ENCODE peak calls at places on chromosomes 13 and 19, in nine cellular contexts. One of them, this sample, is unnamed.

GRCh38 chr13:28585557-28585956 is 73.4 kb upstream of the POMP start:
- DNase-seq in activated naive CD4-positive, alpha-beta T cell treated with anti-CD3 and anti-CD28 coated beads for 36 hours: no peak
- DNase-seq in neural crest cell: no peak
- DNase-seq in nephron progenitor cell: no peak
- DNase-seq in NCI-H510A treated with DMSO at 0.1 percent for 48 hours: no peak
- DNase-seq in M059J: no peak
- DNase-seq in astrocyte of the spinal cord: no peak
- DNase-seq in CD8-positive, alpha-beta memory T cell: no peak
- DNase-seq in brain microvascular endothelial cell: no peak
- DNase-seq in this sample: peak

GRCh38 chr13:36834299-36834698 is 15.3 kb downstream of the RFXAP start:
- DNase-seq in M059J: no peak
- DNase-seq in brain microvascular endothelial cell: no peak
- DNase-seq in activated naive CD4-positive, alpha-beta T cell treated with anti-CD3 and anti-CD28 coated beads for 36 hours: no peak
- DNase-seq in neural crest cell: no peak
- DNase-seq in CD8-positive, alpha-beta memory T cell: no peak
- DNase-seq in NCI-H510A treated with DMSO at 0.1 percent for 48 hours: no peak
- DNase-seq in nephron progenitor cell: no peak
- DNase-seq in astrocyte of the spinal cord: no peak
- DNase-seq in this sample: no peak

GRCh38 chr13:77267362-77267761 is 59.5 kb downstream of the MYCBP2 start:
- DNase-seq in CD8-positive, alpha-beta memory T cell: no peak
- DNase-seq in M059J: no peak
- DNase-seq in brain microvascular endothelial cell: no peak
- DNase-seq in astrocyte of the spinal cord: no peak
- DNase-seq in neural crest cell: no peak
- DNase-seq in activated naive CD4-positive, alpha-beta T cell treated with anti-CD3 and anti-CD28 coated beads for 36 hours: no peak
- DNase-seq in NCI-H510A treated with DMSO at 0.1 percent for 48 hours: no peak
- DNase-seq in nephron progenitor cell: no peak
- DNase-seq in this sample: no peak

GRCh38 chr19:10433131-10433536 is 12.8 kb downstream of the PDE4A start:
- DNase-seq in nephron progenitor cell: no peak
- DNase-seq in brain microvascular endothelial cell: no peak
- DNase-seq in CD8-positive, alpha-beta memory T cell: no peak
- DNase-seq in activated naive CD4-positive, alpha-beta T cell treated with anti-CD3 and anti-CD28 coated beads for 36 hours: no peak
- DNase-seq in astrocyte of the spinal cord: no peak
- DNase-seq in NCI-H510A treated with DMSO at 0.1 percent for 48 hours: no peak
- DNase-seq in M059J: peak
- DNase-seq in neural crest cell: no peak
- DNase-seq in this sample: no peak

GRCh38 chr19:12545267-12545666 is 6.0 kb downstream of the ZNF564 start:
- DNase-seq in CD8-positive, alpha-beta memory T cell: no peak
- DNase-seq in M059J: no peak
- DNase-seq in neural crest cell: no peak
- DNase-seq in activated naive CD4-positive, alpha-beta T cell treated with anti-CD3 and anti-CD28 coated beads for 36 hours: no peak
- DNase-seq in NCI-H510A treated with DMSO at 0.1 percent for 48 hours: no peak
- DNase-seq in brain microvascular endothelial cell: no peak
- DNase-seq in nephron progenitor cell: no peak
- DNase-seq in astrocyte of the spinal cord: no peak
- DNase-seq in this sample: no peak

GRCh38 chr13:48748681-48749080 is 95.0 kb downstream of the CYSLTR2 start:
- DNase-seq in nephron progenitor cell: no peak
- DNase-seq in brain microvascular endothelial cell: no peak
- DNase-seq in astrocyte of the spinal cord: no peak
- DNase-seq in M059J: no peak
- DNase-seq in activated naive CD4-positive, alpha-beta T cell treated with anti-CD3 and anti-CD28 coated beads for 36 hours: no peak
- DNase-seq in CD8-positive, alpha-beta memory T cell: no peak
- DNase-seq in NCI-H510A treated with DMSO at 0.1 percent for 48 hours: no peak
- DNase-seq in neural crest cell: no peak
- DNase-seq in this sample: peak

GRCh38 chr13:24106429-24106828 is 54.1 kb upstream of the SPATA13 start:
- DNase-seq in neural crest cell: no peak
- DNase-seq in CD8-positive, alpha-beta memory T cell: no peak
- DNase-seq in M059J: no peak
- DNase-seq in nephron progenitor cell: no peak
- DNase-seq in brain microvascular endothelial cell: no peak
- DNase-seq in astrocyte of the spinal cord: no peak
- DNase-seq in NCI-H510A treated with DMSO at 0.1 percent for 48 hours: no peak
- DNase-seq in activated naive CD4-positive, alpha-beta T cell treated with anti-CD3 and anti-CD28 coated beads for 36 hours: no peak
- DNase-seq in this sample: no peak

GRCh38 chr13:45411226-45411625 is 6.9 kb downstream of the SLC25A30 start:
- DNase-seq in NCI-H510A treated with DMSO at 0.1 percent for 48 hours: no peak
- DNase-seq in nephron progenitor cell: no peak
- DNase-seq in astrocyte of the spinal cord: no peak
- DNase-seq in M059J: no peak
- DNase-seq in neural crest cell: no peak
- DNase-seq in CD8-positive, alpha-beta memory T cell: no peak
- DNase-seq in brain microvascular endothelial cell: no peak
- DNase-seq in activated naive CD4-positive, alpha-beta T cell treated with anti-CD3 and anti-CD28 coated beads for 36 hours: no peak
- DNase-seq in this sample: no peak

GRCh38 chr13:33610471-33611015 is 207.4 kb upstream of the RFC3 start:
- DNase-seq in brain microvascular endothelial cell: no peak
- DNase-seq in NCI-H510A treated with DMSO at 0.1 percent for 48 hours: no peak
- DNase-seq in nephron progenitor cell: peak
- DNase-seq in astrocyte of the spinal cord: peak
- DNase-seq in M059J: peak
- DNase-seq in neural crest cell: peak
- DNase-seq in activated naive CD4-positive, alpha-beta T cell treated with anti-CD3 and anti-CD28 coated beads for 36 hours: peak
- DNase-seq in CD8-positive, alpha-beta memory T cell: no peak
- DNase-seq in this sample: no peak

GRCh38 chr13:38167164-38167822 is 182.4 kb upstream of the UFM1 start:
- DNase-seq in astrocyte of the spinal cord: no peak
- DNase-seq in activated naive CD4-positive, alpha-beta T cell treated with anti-CD3 and anti-CD28 coated beads for 36 hours: no peak
- DNase-seq in neural crest cell: no peak
- DNase-seq in NCI-H510A treated with DMSO at 0.1 percent for 48 hours: no peak
- DNase-seq in CD8-positive, alpha-beta memory T cell: no peak
- DNase-seq in nephron progenitor cell: no peak
- DNase-seq in M059J: no peak
- DNase-seq in brain microvascular endothelial cell: no peak
- DNase-seq in this sample: no peak

GRCh38 chr13:114130708-114131580 is 1.5 kb downstream of the RASA3 start:
- DNase-seq in astrocyte of the spinal cord: peak
- DNase-seq in activated naive CD4-positive, alpha-beta T cell treated with anti-CD3 and anti-CD28 coated beads for 36 hours: peak
- DNase-seq in CD8-positive, alpha-beta memory T cell: peak
- DNase-seq in NCI-H510A treated with DMSO at 0.1 percent for 48 hours: no peak
- DNase-seq in brain microvascular endothelial cell: peak
- DNase-seq in nephron progenitor cell: peak
- DNase-seq in neural crest cell: no peak
- DNase-seq in M059J: peak
- DNase-seq in this sample: peak

GRCh38 chr13:50451609-50452008 is 391.9 kb downstream of the DLEU7 start:
- DNase-seq in astrocyte of the spinal cord: no peak
- DNase-seq in M059J: no peak
- DNase-seq in brain microvascular endothelial cell: no peak
- DNase-seq in activated naive CD4-positive, alpha-beta T cell treated with anti-CD3 and anti-CD28 coated beads for 36 hours: no peak
- DNase-seq in nephron progenitor cell: no peak
- DNase-seq in NCI-H510A treated with DMSO at 0.1 percent for 48 hours: no peak
- DNase-seq in neural crest cell: no peak
- DNase-seq in CD8-positive, alpha-beta memory T cell: no peak
- DNase-seq in this sample: no peak

GRCh38 chr19:51114087-51114714 is 6.0 kb upstream of the CTU1 start:
- DNase-seq in activated naive CD4-positive, alpha-beta T cell treated with anti-CD3 and anti-CD28 coated beads for 36 hours: peak
- DNase-seq in nephron progenitor cell: no peak
- DNase-seq in neural crest cell: no peak
- DNase-seq in M059J: no peak
- DNase-seq in CD8-positive, alpha-beta memory T cell: peak
- DNase-seq in NCI-H510A treated with DMSO at 0.1 percent for 48 hours: no peak
- DNase-seq in astrocyte of the spinal cord: no peak
- DNase-seq in brain microvascular endothelial cell: no peak
- DNase-seq in this sample: no peak

GRCh38 chr13:21945195-21945594 is 274.3 kb downstream of the FGF9 start:
- DNase-seq in NCI-H510A treated with DMSO at 0.1 percent for 48 hours: no peak
- DNase-seq in M059J: no peak
- DNase-seq in activated naive CD4-positive, alpha-beta T cell treated with anti-CD3 and anti-CD28 coated beads for 36 hours: no peak
- DNase-seq in brain microvascular endothelial cell: no peak
- DNase-seq in astrocyte of the spinal cord: no peak
- DNase-seq in CD8-positive, alpha-beta memory T cell: no peak
- DNase-seq in nephron progenitor cell: no peak
- DNase-seq in neural crest cell: no peak
- DNase-seq in this sample: no peak

GRCh38 chr19:55615553-55616394 is 8.6 kb downstream of the ZNF784 start:
- DNase-seq in activated naive CD4-positive, alpha-beta T cell treated with anti-CD3 and anti-CD28 coated beads for 36 hours: no peak
- DNase-seq in brain microvascular endothelial cell: no peak
- DNase-seq in M059J: no peak
- DNase-seq in nephron progenitor cell: no peak
- DNase-seq in NCI-H510A treated with DMSO at 0.1 percent for 48 hours: no peak
- DNase-seq in neural crest cell: no peak
- DNase-seq in astrocyte of the spinal cord: no peak
- DNase-seq in CD8-positive, alpha-beta memory T cell: no peak
- DNase-seq in this sample: no peak

GRCh38 chr19:5128251-5128931 is 159.5 kb downstream of the KDM4B start:
- DNase-seq in brain microvascular endothelial cell: peak
- DNase-seq in activated naive CD4-positive, alpha-beta T cell treated with anti-CD3 and anti-CD28 coated beads for 36 hours: no peak
- DNase-seq in astrocyte of the spinal cord: peak
- DNase-seq in NCI-H510A treated with DMSO at 0.1 percent for 48 hours: peak
- DNase-seq in neural crest cell: peak
- DNase-seq in M059J: no peak
- DNase-seq in nephron progenitor cell: peak
- DNase-seq in CD8-positive, alpha-beta memory T cell: no peak
- DNase-seq in this sample: peak

GRCh38 chr19:3546119-3546518 is 7.1 kb downstream of the TEKTIP1 start:
- DNase-seq in NCI-H510A treated with DMSO at 0.1 percent for 48 hours: no peak
- DNase-seq in activated naive CD4-positive, alpha-beta T cell treated with anti-CD3 and anti-CD28 coated beads for 36 hours: no peak
- DNase-seq in nephron progenitor cell: no peak
- DNase-seq in brain microvascular endothelial cell: no peak
- DNase-seq in neural crest cell: no peak
- DNase-seq in CD8-positive, alpha-beta memory T cell: no peak
- DNase-seq in M059J: no peak
- DNase-seq in astrocyte of the spinal cord: no peak
- DNase-seq in this sample: no peak

GRCh38 chr13:20702530-20702929 is 969 bp upstream of the IL17D start:
- DNase-seq in brain microvascular endothelial cell: no peak
- DNase-seq in nephron progenitor cell: no peak
- DNase-seq in NCI-H510A treated with DMSO at 0.1 percent for 48 hours: peak
- DNase-seq in astrocyte of the spinal cord: peak
- DNase-seq in activated naive CD4-positive, alpha-beta T cell treated with anti-CD3 and anti-CD28 coated beads for 36 hours: peak
- DNase-seq in CD8-positive, alpha-beta memory T cell: no peak
- DNase-seq in neural crest cell: no peak
- DNase-seq in M059J: no peak
- DNase-seq in this sample: peak

GRCh38 chr13:66180806-66181205 is 1049.3 kb downstream of the PCDH9 start:
- DNase-seq in CD8-positive, alpha-beta memory T cell: no peak
- DNase-seq in nephron progenitor cell: no peak
- DNase-seq in activated naive CD4-positive, alpha-beta T cell treated with anti-CD3 and anti-CD28 coated beads for 36 hours: no peak
- DNase-seq in neural crest cell: no peak
- DNase-seq in NCI-H510A treated with DMSO at 0.1 percent for 48 hours: no peak
- DNase-seq in brain microvascular endothelial cell: no peak
- DNase-seq in M059J: no peak
- DNase-seq in astrocyte of the spinal cord: no peak
- DNase-seq in this sample: no peak

GRCh38 chr13:32150794-32151193 is 119.2 kb downstream of the FRY start:
- DNase-seq in brain microvascular endothelial cell: no peak
- DNase-seq in nephron progenitor cell: no peak
- DNase-seq in astrocyte of the spinal cord: peak
- DNase-seq in neural crest cell: no peak
- DNase-seq in activated naive CD4-positive, alpha-beta T cell treated with anti-CD3 and anti-CD28 coated beads for 36 hours: no peak
- DNase-seq in CD8-positive, alpha-beta memory T cell: no peak
- DNase-seq in M059J: peak
- DNase-seq in NCI-H510A treated with DMSO at 0.1 percent for 48 hours: no peak
- DNase-seq in this sample: no peak

GRCh38 chr13:60837806-60838205 is 440.8 kb downstream of the TDRD3 start:
- DNase-seq in CD8-positive, alpha-beta memory T cell: no peak
- DNase-seq in activated naive CD4-positive, alpha-beta T cell treated with anti-CD3 and anti-CD28 coated beads for 36 hours: no peak
- DNase-seq in neural crest cell: no peak
- DNase-seq in NCI-H510A treated with DMSO at 0.1 percent for 48 hours: no peak
- DNase-seq in brain microvascular endothelial cell: no peak
- DNase-seq in nephron progenitor cell: no peak
- DNase-seq in astrocyte of the spinal cord: peak
- DNase-seq in M059J: no peak
- DNase-seq in this sample: peak

GRCh38 chr19:14479985-14480694 is 5.0 kb upstream of the PTGER1 start:
- DNase-seq in activated naive CD4-positive, alpha-beta T cell treated with anti-CD3 and anti-CD28 coated beads for 36 hours: peak
- DNase-seq in astrocyte of the spinal cord: no peak
- DNase-seq in nephron progenitor cell: peak
- DNase-seq in M059J: no peak
- DNase-seq in neural crest cell: peak
- DNase-seq in NCI-H510A treated with DMSO at 0.1 percent for 48 hours: no peak
- DNase-seq in brain microvascular endothelial cell: no peak
- DNase-seq in CD8-positive, alpha-beta memory T cell: peak
- DNase-seq in this sample: peak

GRCh38 chr19:19537321-19538048 is 580 bp upstream of the CILP2 start:
- DNase-seq in M059J: no peak
- DNase-seq in brain microvascular endothelial cell: no peak
- DNase-seq in activated naive CD4-positive, alpha-beta T cell treated with anti-CD3 and anti-CD28 coated beads for 36 hours: no peak
- DNase-seq in CD8-positive, alpha-beta memory T cell: no peak
- DNase-seq in NCI-H510A treated with DMSO at 0.1 percent for 48 hours: no peak
- DNase-seq in nephron progenitor cell: no peak
- DNase-seq in astrocyte of the spinal cord: no peak
- DNase-seq in neural crest cell: no peak
- DNase-seq in this sample: no peak

GRCh38 chr19:18427080-18427751 is 8.0 kb downstream of the SSBP4 start:
- DNase-seq in M059J: no peak
- DNase-seq in activated naive CD4-positive, alpha-beta T cell treated with anti-CD3 and anti-CD28 coated beads for 36 hours: no peak
- DNase-seq in NCI-H510A treated with DMSO at 0.1 percent for 48 hours: no peak
- DNase-seq in CD8-positive, alpha-beta memory T cell: no peak
- DNase-seq in nephron progenitor cell: no peak
- DNase-seq in neural crest cell: no peak
- DNase-seq in astrocyte of the spinal cord: no peak
- DNase-seq in brain microvascular endothelial cell: no peak
- DNase-seq in this sample: no peak

GRCh38 chr13:33110713-33111413 is 94.6 kb downstream of the KL start:
- DNase-seq in brain microvascular endothelial cell: no peak
- DNase-seq in CD8-positive, alpha-beta memory T cell: no peak
- DNase-seq in M059J: no peak
- DNase-seq in nephron progenitor cell: no peak
- DNase-seq in neural crest cell: no peak
- DNase-seq in NCI-H510A treated with DMSO at 0.1 percent for 48 hours: no peak
- DNase-seq in activated naive CD4-positive, alpha-beta T cell treated with anti-CD3 and anti-CD28 coated beads for 36 hours: no peak
- DNase-seq in astrocyte of the spinal cord: peak
- DNase-seq in this sample: no peak

This sample was measured in mesenchymal stem cell.